ENCODE peak calls at places on chromosomes 5 and 9, in four cellular contexts. S, T, Q and J are unnamed samples.

GRCh38 chr5:141496038-141496437 is 7.2 kb downstream of the PCDHGC5 start:
- DNase-seq in S (no peak), T (no peak), Q (no peak), J (peak)

GRCh38 chr5:116827078-116827477 is 252.5 kb upstream of the SEMA6A start:
- DNase-seq in S (no peak), T (no peak), Q (no peak), J (no peak)

GRCh38 chr9:4857163-4857562 is 64.4 kb downstream of the RCL1 start:
- DNase-seq in S (no peak), T (no peak), Q (no peak), J (no peak)

GRCh38 chr9:85009251-85009650 is 339.7 kb downstream of the NTRK2 start:
- DNase-seq in S (no peak), T (no peak), Q (no peak), J (no peak)

GRCh38 chr5:8538813-8539212 is 669.9 kb downstream of the MTRR start:
- DNase-seq in S (no peak), T (no peak), Q (no peak), J (no peak)

GRCh38 chr5:74471875-74472274 is 168.7 kb downstream of the ENC1 start:
- DNase-seq in S (no peak), T (no peak), Q (no peak), J (no peak)

GRCh38 chr9:137127301-137128157 is 11.4 kb upstream of the GRIN1 start:
- DNase-seq in S (peak), T (peak), Q (no peak), J (no peak)

GRCh38 chr5:142883025-142883424 is 112.8 kb downstream of the ARHGAP26 start:
- DNase-seq in S (no peak), T (no peak), Q (no peak), J (peak)

GRCh38 chr5:157451806-157452205 is 8.2 kb upstream of the NIPAL4 start:
- DNase-seq in S (no peak), T (no peak), Q (peak), J (peak)

GRCh38 chr9:1939926-1940368 is 75.2 kb upstream of the SMARCA2 start:
- DNase-seq in S (peak), T (peak), Q (no peak), J (no peak)

GRCh38 chr5:157198277-157199058 is 17.8 kb downstream of the ITK start:
- DNase-seq in S (no peak), T (peak), Q (no peak), J (no peak)

GRCh38 chr9:128669786-128670185 is 13.1 kb upstream of the DYNC2I2 start:
- DNase-seq in S (no peak), T (no peak), Q (no peak), J (no peak)

GRCh38 chr9:105445203-105445881 is 2.5 kb upstream of the FSD1L start:
- DNase-seq in S (no peak), T (no peak), Q (no peak), J (no peak)

GRCh38 chr9:32978051-32978450 is 23.4 kb downstream of the APTX start:
- DNase-seq in S (no peak), T (no peak), Q (no peak), J (no peak)

GRCh38 chr5:30747412-30747811 is 446.1 kb upstream of the CDH6 start:
- DNase-seq in S (no peak), T (no peak), Q (no peak), J (no peak)

GRCh38 chr5:112417931-112418358 is 1.1 kb downstream of the EPB41L4A start:
- DNase-seq in S (peak), T (peak), Q (peak), J (peak)

GRCh38 chr5:114238771-114239313 is 123.0 kb upstream of the KCNN2 start:
- DNase-seq in S (no peak), T (no peak), Q (no peak), J (no peak)

GRCh38 chr5:16957305-16958165 is 21.4 kb upstream of the MYO10 start:
- DNase-seq in S (no peak), T (no peak), Q (no peak), J (no peak)

GRCh38 chr9:14097215-14097614 is 216.7 kb downstream of the NFIB start:
- DNase-seq in S (no peak), T (no peak), Q (no peak), J (no peak)

GRCh38 chr9:96618209-96619108 is 1.2 kb downstream of the CDC14B start:
- DNase-seq in S (no peak), T (peak), Q (peak), J (peak)